ENCODE peak calls at places on chromosomes 13 and 19, in six cellular contexts. W is cardiac muscle cell, T is hepatocyte, X is MM.1S, D is endodermal cell, B is H7. Q is an unnamed sample.

GRCh38 chr19:18290250-18291018 is 9.0 kb upstream of the JUND start:
- DNase-seq in W (no peak), T (no peak), X (no peak), D (peak), B (peak), Q (no peak)

GRCh38 chr13:109785141-109785891 is 1.1 kb downstream of the IRS2 start:
- DNase-seq in W (peak), T (peak), X (no peak), D (peak), B (peak), Q (peak)

GRCh38 chr19:57812201-57812600 is 2.5 kb downstream of the ZNF552 start:
- DNase-seq in W (no peak), T (no peak), X (no peak), D (no peak), B (no peak), Q (no peak)

GRCh38 chr13:97502192-97502591 is 68.2 kb downstream of the RAP2A start:
- DNase-seq in W (no peak), T (peak), X (no peak), D (no peak), B (no peak), Q (no peak)

GRCh38 chr19:56566904-56567273 is 379 bp upstream of the ZNF470 start:
- DNase-seq in W (no peak), T (peak), X (no peak), D (no peak), B (peak), Q (peak)

GRCh38 chr13:106473174-106473573 is 62.3 kb downstream of the EFNB2 start:
- DNase-seq in W (no peak), T (no peak), X (no peak), D (no peak), B (no peak), Q (peak)

GRCh38 chr19:8609210-8610040 is 1.1 kb downstream of the ADAMTS10 start:
- DNase-seq in W (peak), T (peak), X (no peak), D (peak), B (peak), Q (no peak)

GRCh38 chr13:113726961-113727411 is 32.0 kb upstream of the TMEM255B start:
- DNase-seq in W (no peak), T (no peak), X (peak), D (no peak), B (no peak), Q (peak)

GRCh38 chr19:16143399-16144215 is at the start of gene HSH2D:
- DNase-seq in W (no peak), T (peak), X (peak), D (peak), B (peak), Q (no peak)

GRCh38 chr13:87295636-87296035 is 375.5 kb upstream of the SLITRK5 start:
- DNase-seq in W (no peak), T (no peak), X (peak), D (no peak), B (no peak), Q (no peak)

GRCh38 chr13:19927117-19927734 is 31.3 kb upstream of the ZMYM2 start:
- DNase-seq in W (no peak), T (peak), X (peak), D (no peak), B (peak), Q (no peak)

GRCh38 chr13:29922281-29922821 is 71.9 kb upstream of the UBL3 start:
- DNase-seq in W (no peak), T (no peak), X (no peak), D (no peak), B (no peak), Q (no peak)

GRCh38 chr13:77702364-77702763 is 4.9 kb downstream of the SLAIN1 start:
- DNase-seq in W (no peak), T (no peak), X (no peak), D (no peak), B (no peak), Q (no peak)

GRCh38 chr19:41154060-41154459 is 39.0 kb upstream of the CYP2S1 start:
- DNase-seq in W (no peak), T (no peak), X (no peak), D (no peak), B (no peak), Q (no peak)

DNA sequence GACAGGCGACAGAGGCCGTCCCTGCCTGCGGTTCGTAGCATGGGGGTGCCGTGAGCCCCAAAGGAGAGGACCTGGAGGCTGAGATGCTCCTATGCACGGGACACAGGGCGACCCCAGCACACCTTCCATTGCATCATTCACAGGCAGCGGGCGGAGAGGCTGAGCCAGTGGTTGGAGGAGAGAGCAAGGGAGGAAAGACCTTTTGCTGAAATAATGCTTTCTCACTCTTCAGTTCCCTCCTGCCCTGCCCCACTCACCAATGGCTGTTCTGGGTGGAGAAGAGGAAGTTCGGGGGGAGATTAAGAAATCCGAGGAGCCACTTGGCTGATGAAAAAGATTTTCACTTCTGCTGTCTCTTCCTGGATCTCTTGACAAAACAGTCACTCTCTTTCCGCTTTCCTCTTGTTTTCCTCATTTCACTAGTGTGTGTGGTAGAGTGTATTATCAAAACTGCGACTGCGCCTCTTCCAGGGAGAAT is at the start of gene NLRP12:
- DNase-seq in W (no peak), T (no peak), X (no peak), D (no peak), B (no peak), Q (no peak)
- H3K4me3 ChIP-seq in W (no peak), T (no peak), X (no peak), D (no peak), B (no peak), Q (no peak)

GRCh38 chr19:49427339-49427738 is 2.2 kb downstream of the GFY start:
- DNase-seq in W (no peak), T (no peak), X (no peak), D (no peak), B (no peak), Q (no peak)
- H3K4me3 ChIP-seq in W (no peak), T (no peak), X (no peak), D (no peak), B (no peak), Q (no peak)

GRCh38 chr19:29817316-29817715 is 5.5 kb downstream of the CCNE1 start:
- DNase-seq in W (no peak), T (no peak), X (no peak), D (no peak), B (no peak), Q (no peak)
- H3K4me3 ChIP-seq in W (no peak), T (no peak), X (no peak), D (no peak), B (no peak), Q (no peak)

GRCh38 chr19:42306646-42307045 is 4.2 kb upstream of the PAFAH1B3 start:
- DNase-seq in W (no peak), T (no peak), X (no peak), D (peak), B (peak), Q (no peak)

GRCh38 chr19:42303876-42304275 is 1.5 kb upstream of the PAFAH1B3 start:
- DNase-seq in W (no peak), T (no peak), X (no peak), D (no peak), B (no peak), Q (no peak)

GRCh38 chr19:42301646-42302204 is at the start of gene PRR19:
- DNase-seq in W (no peak), T (peak), X (no peak), D (no peak), B (peak), Q (no peak)

GRCh38 chr19:42303101-42303464 is 659 bp upstream of the PAFAH1B3 start:
- DNase-seq in W (no peak), T (no peak), X (no peak), D (no peak), B (no peak), Q (no peak)
- H3K4me3 ChIP-seq in W (no peak), T (no peak), X (peak), D (peak), B (peak), Q (peak)

DNA sequence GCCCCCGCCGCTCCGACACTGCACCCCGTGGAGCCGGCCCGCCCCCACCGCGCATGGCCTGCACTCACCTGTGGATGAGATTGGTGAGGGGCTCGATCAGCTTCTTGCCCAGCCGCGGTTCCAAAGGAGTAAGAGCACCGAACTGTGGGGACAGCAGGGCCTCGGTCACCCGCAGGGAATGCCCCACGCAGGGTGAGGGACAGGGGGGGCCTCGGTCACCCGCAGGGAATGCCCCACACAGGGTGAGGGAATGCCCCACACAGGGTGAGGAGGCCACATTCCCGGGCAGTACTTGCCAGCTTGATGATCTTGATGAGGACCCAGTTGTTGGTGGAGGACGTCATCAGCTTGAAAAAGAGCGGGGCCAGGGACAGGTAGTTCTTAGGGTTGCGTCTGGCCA is 22.3 kb downstream of the AP3D1 start:
- DNase-seq in W (no peak), T (no peak), X (no peak), D (no peak), B (no peak), Q (no peak)
- H3K4me3 ChIP-seq in W (no peak), T (no peak), X (no peak), D (no peak), B (no peak), Q (no peak)

GRCh38 chr13:111005808-111006494 is 91.1 kb upstream of the ANKRD10 start:
- DNase-seq in W (no peak), T (no peak), X (no peak), D (no peak), B (no peak), Q (no peak)
- H3K4me3 ChIP-seq in W (no peak), T (no peak), X (no peak), D (no peak), B (no peak), Q (no peak)

GRCh38 chr19:1264801-1265610 is 4.1 kb upstream of the CIRBP start:
- DNase-seq in W (peak), T (peak), X (no peak), D (peak), B (peak), Q (peak)

GRCh38 chr19:1266818-1267440 is 2.2 kb upstream of the CIRBP start:
- DNase-seq in W (peak), T (peak), X (peak), D (peak), B (peak), Q (peak)

GRCh38 chr19:1267441-1268391 is 1.4 kb upstream of the CIRBP start:
- DNase-seq in W (no peak), T (no peak), X (no peak), D (peak), B (peak), Q (no peak)

GRCh38 chr19:1266116-1266817 is 2.9 kb upstream of the CIRBP start:
- DNase-seq in W (peak), T (peak), X (peak), D (peak), B (peak), Q (peak)

DNA sequence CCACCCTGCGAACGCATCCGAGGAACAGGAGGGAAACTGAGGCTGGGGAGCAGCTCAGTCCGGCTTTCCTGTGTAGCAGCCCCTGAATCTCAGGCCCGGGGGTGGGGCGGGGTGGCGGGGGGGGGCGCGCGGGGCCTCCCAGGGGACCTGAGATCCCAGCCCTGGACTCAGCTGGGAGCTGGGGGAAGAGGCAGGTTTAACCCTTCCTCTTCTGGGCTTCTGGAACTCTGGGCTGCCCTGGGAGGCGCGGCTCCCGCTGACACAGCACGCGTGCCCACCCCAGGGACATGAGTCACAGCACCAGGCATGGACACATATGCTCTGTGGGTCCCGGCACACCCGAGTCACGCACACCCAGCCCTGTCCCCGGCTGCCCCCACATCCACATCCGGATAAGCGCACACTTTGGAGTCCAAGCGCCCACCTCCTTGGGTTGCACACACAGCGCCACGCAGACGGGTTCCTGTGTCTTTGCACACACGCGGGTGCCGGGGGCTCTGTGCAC is 3.5 kb upstream of the CIRBP start:
- DNase-seq in W (no peak), T (peak), X (no peak), D (no peak), B (no peak), Q (peak)
- H3K4me3 ChIP-seq in W (peak), T (no peak), X (peak), D (peak), B (peak), Q (peak)